ENCODE peak calls at places on chromosomes 16 and 17, in seven cellular contexts. One of them, this sample, is unnamed.

GRCh38 chr17:492015-492399 is 139.4 kb upstream of the RPH3AL start:
- DNase-seq in cardiac fibroblast: no peak
- DNase-seq in K562: no peak
- DNase-seq in progenitor cell of endocrine pancreas: no peak
- DNase-seq in AG10803: no peak
- DNase-seq in endodermal cell: no peak
- DNase-seq in transverse colon: no peak
- DNase-seq in this sample: no peak

GRCh38 chr17:45753645-45754225 is 30.4 kb upstream of the CRHR1 start:
- DNase-seq in cardiac fibroblast: no peak
- DNase-seq in K562: no peak
- DNase-seq in progenitor cell of endocrine pancreas: no peak
- DNase-seq in AG10803: no peak
- DNase-seq in endodermal cell: no peak
- DNase-seq in transverse colon: no peak
- DNase-seq in this sample: no peak

GRCh38 chr16:75038036-75038959 is 39.5 kb downstream of the ZNRF1 start:
- DNase-seq in cardiac fibroblast: peak; percentile 67
- DNase-seq in K562: peak; percentile 51
- DNase-seq in progenitor cell of endocrine pancreas: no peak
- DNase-seq in AG10803: no peak
- DNase-seq in endodermal cell: no peak
- DNase-seq in transverse colon: no peak
- DNase-seq in this sample: no peak

GRCh38 chr16:30967795-30968194 is 10.2 kb downstream of the SETD1A start:
- DNase-seq in cardiac fibroblast: no peak
- DNase-seq in K562: no peak
- DNase-seq in progenitor cell of endocrine pancreas: no peak
- DNase-seq in AG10803: no peak
- DNase-seq in endodermal cell: no peak
- DNase-seq in transverse colon: no peak
- DNase-seq in this sample: no peak

GRCh38 chr17:65081439-65081838 is 24.9 kb upstream of the GNA13 start:
- DNase-seq in cardiac fibroblast: no peak
- DNase-seq in K562: no peak
- DNase-seq in progenitor cell of endocrine pancreas: no peak
- DNase-seq in AG10803: no peak
- DNase-seq in endodermal cell: no peak
- DNase-seq in transverse colon: no peak
- DNase-seq in this sample: no peak

GRCh38 chr17:17350491-17351355 is 47.5 kb downstream of the NT5M start:
- DNase-seq in cardiac fibroblast: no peak
- DNase-seq in K562: no peak
- DNase-seq in progenitor cell of endocrine pancreas: no peak
- DNase-seq in AG10803: no peak
- DNase-seq in endodermal cell: peak; percentile 87
- DNase-seq in transverse colon: no peak
- DNase-seq in this sample: no peak

GRCh38 chr17:60065867-60066266 is 12.9 kb downstream of the HEATR6 start:
- DNase-seq in cardiac fibroblast: no peak
- DNase-seq in K562: no peak
- DNase-seq in progenitor cell of endocrine pancreas: no peak
- DNase-seq in AG10803: no peak
- DNase-seq in endodermal cell: no peak
- DNase-seq in transverse colon: no peak
- DNase-seq in this sample: no peak

GRCh38 chr16:85253127-85253941 is 141.1 kb upstream of the CIBAR2 start:
- DNase-seq in cardiac fibroblast: peak; percentile 42
- DNase-seq in K562: peak; percentile 76
- DNase-seq in progenitor cell of endocrine pancreas: peak; percentile 63
- DNase-seq in AG10803: peak; percentile 37
- DNase-seq in endodermal cell: peak; percentile 94
- DNase-seq in transverse colon: peak; percentile 55
- DNase-seq in this sample: peak; percentile 47

GRCh38 chr16:4651842-4652241 is 27.2 kb downstream of the MGRN1 start:
- DNase-seq in cardiac fibroblast: no peak
- DNase-seq in K562: no peak
- DNase-seq in progenitor cell of endocrine pancreas: no peak
- DNase-seq in AG10803: no peak
- DNase-seq in endodermal cell: no peak
- DNase-seq in transverse colon: no peak
- DNase-seq in this sample: no peak

GRCh38 chr17:10618202-10618635 is 38.9 kb downstream of the MYH3 start:
- DNase-seq in cardiac fibroblast: peak; percentile 82
- DNase-seq in K562: peak; percentile 64
- DNase-seq in progenitor cell of endocrine pancreas: peak; percentile 56
- DNase-seq in AG10803: peak; percentile 78
- DNase-seq in endodermal cell: peak; percentile 96
- DNase-seq in transverse colon: peak; percentile 68
- DNase-seq in this sample: peak; percentile 78
- TF ChIP-seq CTCF in cardiac fibroblast: peak; percentile 93
- TF ChIP-seq CTCF in K562: peak; percentile 80
- TF ChIP-seq CTCF in progenitor cell of endocrine pancreas: peak; percentile 89
- TF ChIP-seq CTCF in AG10803: peak; percentile 98
- TF ChIP-seq CTCF in endodermal cell: peak; percentile 94
- TF ChIP-seq CTCF in transverse colon: peak; percentile 82
- TF ChIP-seq CTCF in this sample: peak; percentile 91

GRCh38 chr17:3043737-3044365 is 19.6 kb downstream of the OR1D5 start:
- DNase-seq in cardiac fibroblast: no peak
- DNase-seq in K562: peak; percentile 34
- DNase-seq in progenitor cell of endocrine pancreas: no peak
- DNase-seq in AG10803: no peak
- DNase-seq in endodermal cell: peak; percentile 83
- DNase-seq in transverse colon: no peak
- DNase-seq in this sample: no peak
- TF ChIP-seq CTCF in cardiac fibroblast: peak; percentile 35
- TF ChIP-seq CTCF in K562: peak; percentile 58
- TF ChIP-seq CTCF in progenitor cell of endocrine pancreas: peak; percentile 33
- TF ChIP-seq CTCF in AG10803: no peak
- TF ChIP-seq CTCF in endodermal cell: peak; percentile 57
- TF ChIP-seq CTCF in transverse colon: no peak
- TF ChIP-seq CTCF in this sample: peak; percentile 22

GRCh38 chr17:10697092-10698081 is at the start of the genes ADPRM and SCO1:
- DNase-seq in cardiac fibroblast: peak; percentile 94
- DNase-seq in K562: peak; percentile 93
- DNase-seq in progenitor cell of endocrine pancreas: peak; percentile 83
- DNase-seq in AG10803: peak; percentile 91
- DNase-seq in endodermal cell: peak; percentile 99
- DNase-seq in transverse colon: peak; percentile 96
- DNase-seq in this sample: peak; percentile 93
- TF ChIP-seq CTCF in cardiac fibroblast: peak; percentile 43
- TF ChIP-seq CTCF in K562: peak; percentile 35
- TF ChIP-seq CTCF in progenitor cell of endocrine pancreas: peak; percentile 56
- TF ChIP-seq CTCF in AG10803: peak; percentile 57
- TF ChIP-seq CTCF in endodermal cell: peak; percentile 65
- TF ChIP-seq CTCF in transverse colon: peak; percentile 38
- TF ChIP-seq CTCF in this sample: peak; percentile 22

GRCh38 chr16:48044117-48044516 is 111.7 kb downstream of the ABCC12 start:
- DNase-seq in cardiac fibroblast: no peak
- DNase-seq in K562: no peak
- DNase-seq in progenitor cell of endocrine pancreas: no peak
- DNase-seq in AG10803: no peak
- DNase-seq in endodermal cell: no peak
- DNase-seq in transverse colon: no peak
- DNase-seq in this sample: no peak

GRCh38 chr16:48047273-48047672 is 108.5 kb downstream of the ABCC12 start:
- DNase-seq in cardiac fibroblast: no peak
- DNase-seq in K562: no peak
- DNase-seq in progenitor cell of endocrine pancreas: no peak
- DNase-seq in AG10803: no peak
- DNase-seq in endodermal cell: no peak
- DNase-seq in transverse colon: no peak
- DNase-seq in this sample: no peak

GRCh38 chr16:48047755-48048154 is 108.0 kb downstream of the ABCC12 start:
- DNase-seq in cardiac fibroblast: no peak
- DNase-seq in K562: no peak
- DNase-seq in progenitor cell of endocrine pancreas: no peak
- DNase-seq in AG10803: no peak
- DNase-seq in endodermal cell: no peak
- DNase-seq in transverse colon: no peak
- DNase-seq in this sample: no peak

GRCh38 chr16:48041861-48042435 is 113.8 kb downstream of the ABCC12 start:
- DNase-seq in cardiac fibroblast: no peak
- DNase-seq in K562: peak; percentile 10
- DNase-seq in progenitor cell of endocrine pancreas: peak; percentile 20
- DNase-seq in AG10803: no peak
- DNase-seq in endodermal cell: peak; percentile 81
- DNase-seq in transverse colon: no peak
- DNase-seq in this sample: peak; percentile 4
- TF ChIP-seq CTCF in cardiac fibroblast: peak; percentile 5
- TF ChIP-seq CTCF in K562: peak; percentile 42
- TF ChIP-seq CTCF in progenitor cell of endocrine pancreas: peak; percentile 63
- TF ChIP-seq CTCF in AG10803: peak; percentile 1
- TF ChIP-seq CTCF in endodermal cell: peak; percentile 86
- TF ChIP-seq CTCF in transverse colon: no peak
- TF ChIP-seq CTCF in this sample: no peak

GRCh38 chr17:28491286-28491685 is 14.9 kb upstream of the FOXN1 start:
- DNase-seq in cardiac fibroblast: no peak
- DNase-seq in K562: no peak
- DNase-seq in progenitor cell of endocrine pancreas: no peak
- DNase-seq in AG10803: no peak
- DNase-seq in endodermal cell: no peak
- DNase-seq in transverse colon: no peak
- DNase-seq in this sample: no peak

GRCh38 chr17:28491860-28492259 is 14.3 kb upstream of the FOXN1 start:
- DNase-seq in cardiac fibroblast: no peak
- DNase-seq in K562: no peak
- DNase-seq in progenitor cell of endocrine pancreas: no peak
- DNase-seq in AG10803: no peak
- DNase-seq in endodermal cell: no peak
- DNase-seq in transverse colon: no peak
- DNase-seq in this sample: no peak

GRCh38 chr17:28488884-28489276 is 15.4 kb downstream of the SLC13A2 start:
- DNase-seq in cardiac fibroblast: no peak
- DNase-seq in K562: no peak
- DNase-seq in progenitor cell of endocrine pancreas: no peak
- DNase-seq in AG10803: no peak
- DNase-seq in endodermal cell: no peak
- DNase-seq in transverse colon: no peak
- DNase-seq in this sample: no peak

GRCh38 chr17:28485049-28485448 is 11.6 kb downstream of the SLC13A2 start:
- DNase-seq in cardiac fibroblast: no peak
- DNase-seq in K562: no peak
- DNase-seq in progenitor cell of endocrine pancreas: no peak
- DNase-seq in AG10803: no peak
- DNase-seq in endodermal cell: no peak
- DNase-seq in transverse colon: no peak
- DNase-seq in this sample: no peak

GRCh38 chr17:28488154-28488883 is 14.9 kb downstream of the SLC13A2 start:
- DNase-seq in cardiac fibroblast: no peak
- DNase-seq in K562: no peak
- DNase-seq in progenitor cell of endocrine pancreas: peak; percentile 28
- DNase-seq in AG10803: no peak
- DNase-seq in endodermal cell: no peak
- DNase-seq in transverse colon: no peak
- DNase-seq in this sample: no peak
- TF ChIP-seq CTCF in cardiac fibroblast: no peak
- TF ChIP-seq CTCF in K562: no peak
- TF ChIP-seq CTCF in progenitor cell of endocrine pancreas: no peak
- TF ChIP-seq CTCF in AG10803: no peak
- TF ChIP-seq CTCF in endodermal cell: no peak
- TF ChIP-seq CTCF in transverse colon: no peak
- TF ChIP-seq CTCF in this sample: no peak

GRCh38 chr17:8965394-8966168 is at the start of gene PIK3R5:
- DNase-seq in cardiac fibroblast: no peak
- DNase-seq in K562: peak; percentile 11
- DNase-seq in progenitor cell of endocrine pancreas: peak; percentile 78
- DNase-seq in AG10803: no peak
- DNase-seq in endodermal cell: peak; percentile 99
- DNase-seq in transverse colon: peak; percentile 75
- DNase-seq in this sample: no peak
- TF ChIP-seq CTCF in cardiac fibroblast: no peak
- TF ChIP-seq CTCF in K562: no peak
- TF ChIP-seq CTCF in progenitor cell of endocrine pancreas: peak; percentile 44
- TF ChIP-seq CTCF in AG10803: no peak
- TF ChIP-seq CTCF in endodermal cell: peak; percentile 60
- TF ChIP-seq CTCF in transverse colon: no peak
- TF ChIP-seq CTCF in this sample: no peak

GRCh38 chr17:39000021-39000601 is 32.9 kb upstream of the FBXO47 start:
- DNase-seq in cardiac fibroblast: no peak
- DNase-seq in K562: no peak
- DNase-seq in progenitor cell of endocrine pancreas: no peak
- DNase-seq in AG10803: peak; percentile 37
- DNase-seq in endodermal cell: no peak
- DNase-seq in transverse colon: no peak
- DNase-seq in this sample: no peak

GRCh38 chr17:38996660-38997337 is 29.6 kb upstream of the FBXO47 start:
- DNase-seq in cardiac fibroblast: no peak
- DNase-seq in K562: no peak
- DNase-seq in progenitor cell of endocrine pancreas: no peak
- DNase-seq in AG10803: no peak
- DNase-seq in endodermal cell: no peak
- DNase-seq in transverse colon: no peak
- DNase-seq in this sample: no peak

GRCh38 chr17:39002991-39003715 is 36.0 kb upstream of the FBXO47 start:
- DNase-seq in cardiac fibroblast: peak; percentile 85
- DNase-seq in K562: peak; percentile 87
- DNase-seq in progenitor cell of endocrine pancreas: no peak
- DNase-seq in AG10803: peak; percentile 86
- DNase-seq in endodermal cell: no peak
- DNase-seq in transverse colon: peak; percentile 62
- DNase-seq in this sample: peak; percentile 55

GRCh38 chr17:39001703-39002637 is 34.8 kb upstream of the FBXO47 start:
- DNase-seq in cardiac fibroblast: peak; percentile 94
- DNase-seq in K562: peak; percentile 77
- DNase-seq in progenitor cell of endocrine pancreas: no peak
- DNase-seq in AG10803: peak; percentile 86
- DNase-seq in endodermal cell: peak; percentile 68
- DNase-seq in transverse colon: peak; percentile 52
- DNase-seq in this sample: peak; percentile 96
- TF ChIP-seq CTCF in cardiac fibroblast: no peak
- TF ChIP-seq CTCF in K562: peak; percentile 11
- TF ChIP-seq CTCF in progenitor cell of endocrine pancreas: no peak
- TF ChIP-seq CTCF in AG10803: no peak
- TF ChIP-seq CTCF in endodermal cell: peak; percentile 23
- TF ChIP-seq CTCF in transverse colon: no peak
- TF ChIP-seq CTCF in this sample: no peak

GRCh38 chr17:55416000-55416399 is 5.6 kb downstream of the MMD start:
- DNase-seq in cardiac fibroblast: no peak
- DNase-seq in K562: no peak
- DNase-seq in progenitor cell of endocrine pancreas: no peak
- DNase-seq in AG10803: no peak
- DNase-seq in endodermal cell: no peak
- DNase-seq in transverse colon: no peak
- DNase-seq in this sample: no peak
- TF ChIP-seq CTCF in cardiac fibroblast: no peak
- TF ChIP-seq CTCF in K562: no peak
- TF ChIP-seq CTCF in progenitor cell of endocrine pancreas: no peak
- TF ChIP-seq CTCF in AG10803: no peak
- TF ChIP-seq CTCF in endodermal cell: no peak
- TF ChIP-seq CTCF in transverse colon: no peak
- TF ChIP-seq CTCF in this sample: no peak

GRCh38 chr17:78998311-78999055 is 11.1 kb downstream of the CANT1 start:
- DNase-seq in cardiac fibroblast: peak; percentile 27
- DNase-seq in K562: no peak
- DNase-seq in progenitor cell of endocrine pancreas: no peak
- DNase-seq in AG10803: no peak
- DNase-seq in endodermal cell: peak; percentile 42
- DNase-seq in transverse colon: peak; percentile 88
- DNase-seq in this sample: no peak
- TF ChIP-seq CTCF in cardiac fibroblast: no peak
- TF ChIP-seq CTCF in K562: no peak
- TF ChIP-seq CTCF in progenitor cell of endocrine pancreas: no peak
- TF ChIP-seq CTCF in AG10803: no peak
- TF ChIP-seq CTCF in endodermal cell: no peak
- TF ChIP-seq CTCF in transverse colon: no peak
- TF ChIP-seq CTCF in this sample: no peak

This sample was measured in MCF 10A.